ENCODE peak calls at places on chromosomes 3 and 15, in nine cellular contexts. B, Y, Z, G, L, P, A, U and E are unnamed samples. For H3K4me1 and H3K36me3, the result is how much of the 10 kb centered on the place peaks cover.

GRCh38 chr3:15899438-15899837 is 101.7 kb upstream of the ANKRD28 start:
- DNase-seq in Y (no peak), L (no peak), Z (no peak), G (no peak), A (no peak), B (peak), P (no peak), U (no peak), E (no peak)

GRCh38 chr3:23760325-23760724 is 45.4 kb upstream of the UBE2E1 start:
- DNase-seq in P (no peak), G (no peak), L (no peak), U (no peak), Z (no peak), B (no peak), A (no peak), Y (no peak), E (no peak)

GRCh38 chr3:53286727-53287412 is 31.0 kb upstream of the TKT start:
- DNase-seq in G (no peak), A (no peak), L (no peak), Z (no peak), P (peak), U (no peak), B (no peak), Y (no peak), E (no peak)

GRCh38 chr15:82533801-82534200 is 6.5 kb downstream of the RPS17 start:
- DNase-seq in B (no peak), P (no peak), Y (no peak), Z (no peak), L (no peak), U (no peak), G (no peak), A (no peak), E (no peak)

GRCh38 chr3:71513081-71513480 is 70.4 kb downstream of the FOXP1 start:
- DNase-seq in L (no peak), Y (no peak), U (no peak), A (no peak), B (no peak), Z (no peak), G (no peak), P (no peak), E (no peak)

GRCh38 chr3:69189487-69189886 is 67.1 kb upstream of the LMOD3 start:
- DNase-seq in P (no peak), A (no peak), Z (no peak), B (no peak), G (no peak), L (no peak), U (no peak), Y (no peak), E (no peak)

GRCh38 chr15:75666823-75667501 is 19.2 kb downstream of the SNX33 start:
- DNase-seq in B (peak), A (no peak), Y (peak), L (peak), U (peak), G (no peak), P (no peak), Z (no peak), E (peak)

GRCh38 chr3:35760147-35760546 is 120.8 kb downstream of the ARPP21 start:
- DNase-seq in Z (no peak), B (no peak), L (no peak), U (no peak), G (no peak), P (no peak), A (no peak), Y (no peak), E (no peak)

GRCh38 chr3:168511428-168512014 is 415.8 kb upstream of the GOLIM4 start:
- DNase-seq in L (no peak), U (no peak), Z (peak), G (no peak), A (no peak), B (no peak), P (peak), Y (peak), E (no peak)

GRCh38 chr3:138068579-138069174 is 46.7 kb downstream of the DZIP1L start:
- DNase-seq in Y (peak), G (peak), A (peak), Z (peak), P (peak), L (peak), B (peak), U (peak), E (peak)

GRCh38 chr3:67580430-67581000 is 73.9 kb downstream of the SUCLG2 start:
- DNase-seq in Y (no peak), L (no peak), A (no peak), P (no peak), U (no peak), G (no peak), Z (peak), B (no peak), E (no peak)

GRCh38 chr3:156689589-156689988 is 15.2 kb downstream of the TIPARP start:
- DNase-seq in G (no peak), U (no peak), P (no peak), A (no peak), Y (no peak), L (no peak), Z (no peak), B (no peak), E (no peak)

GRCh38 chr15:77083381-77084160 is 12.7 kb upstream of the TSPAN3 start:
- DNase-seq in G (peak), L (peak), Y (no peak), B (no peak), A (peak), Z (peak), U (peak), P (peak), E (no peak)

GRCh38 chr3:23900744-23901143 is 16.0 kb downstream of the NKIRAS1 start:
- DNase-seq in A (no peak), U (no peak), G (no peak), B (no peak), Z (no peak), L (no peak), P (no peak), Y (no peak), E (no peak)

GRCh38 chr15:70171224-70171886 is 73.6 kb upstream of the TLE3 start:
- DNase-seq in Z (peak), U (no peak), L (no peak), A (peak), Y (no peak), B (no peak), P (no peak), G (no peak), E (no peak)

GRCh38 chr15:64930778-64931240 is 19.1 kb downstream of the ANKDD1A start:
- DNase-seq in B (no peak), Z (no peak), Y (no peak), A (no peak), U (no peak), P (no peak), G (no peak), L (no peak), E (no peak)

GRCh38 chr15:59172289-59172901 is 34.2 kb upstream of the LDHAL6B start:
- DNase-seq in B (no peak), P (no peak), U (no peak), A (no peak), L (no peak), G (no peak), Y (no peak), Z (no peak), E (peak)

GRCh38 chr15:59170998-59171397 is 35.6 kb upstream of the LDHAL6B start:
- DNase-seq in L (no peak), U (no peak), Y (no peak), G (no peak), Z (no peak), A (no peak), B (no peak), P (no peak), E (no peak)

GRCh38 chr15:59168536-59168935 is 38.1 kb upstream of the LDHAL6B start:
- DNase-seq in A (no peak), L (no peak), Y (no peak), U (no peak), P (no peak), Z (no peak), G (no peak), B (no peak), E (peak)

GRCh38 chr15:59169337-59169736 is 37.3 kb upstream of the LDHAL6B start:
- DNase-seq in Z (no peak), P (no peak), G (no peak), A (no peak), L (no peak), B (no peak), Y (no peak), U (no peak), E (no peak)

GRCh38 chr15:59170295-59170881 is 36.3 kb upstream of the LDHAL6B start:
- DNase-seq in A (peak), Y (no peak), L (peak), Z (peak), G (no peak), U (peak), B (no peak), P (peak), E (peak)
- H3K4me1 ChIP-seq in A (half or more), Y (under half), L (under half), Z (under half), G (under half), U (under half), B (under half), P (under half), E (half or more)

GRCh38 chr15:99365232-99365631 is 114.0 kb downstream of the LRRC28 start:
- DNase-seq in Z (no peak), A (no peak), B (no peak), P (no peak), Y (no peak), G (no peak), U (no peak), L (no peak), E (no peak)
- TF ChIP-seq POLR2AphosphoS5 in Z (no peak), A (no peak), B (no peak), P (no peak), Y (no peak), G (no peak), U (no peak), L (no peak), E (no peak)

DNA sequence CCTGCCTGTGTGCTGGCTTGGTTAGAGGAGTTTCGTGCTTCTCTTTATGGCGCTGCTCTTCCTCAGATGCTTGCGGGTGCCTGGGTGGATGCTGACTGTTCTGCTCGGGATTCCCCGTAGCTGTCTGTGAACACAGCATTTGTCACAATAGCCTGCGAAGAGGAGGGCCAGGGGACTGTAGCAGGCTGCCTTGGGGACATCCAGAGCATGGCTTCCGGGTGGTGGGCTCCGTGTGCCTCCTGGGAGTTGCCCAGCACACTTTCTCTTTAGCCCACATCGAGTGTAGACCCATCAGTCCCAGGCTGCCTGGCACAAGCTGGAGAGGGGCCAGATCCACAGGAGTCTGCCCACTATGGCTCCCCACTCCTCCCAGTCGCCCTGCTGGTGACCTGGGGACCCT is 22.4 kb downstream of the LRRK1 start:
- DNase-seq in L (no peak), U (no peak), Y (no peak), P (no peak), B (no peak), A (no peak), G (no peak), Z (no peak), E (no peak)
- H3K36me3 ChIP-seq in L (under half), U (under half), Y (under half), P (under half), B (under half), A (under half), G (under half), Z (under half), E (under half)

GRCh38 chr3:123656691-123657090 is 71.8 kb upstream of the HACD2 start:
- DNase-seq in P (peak), B (no peak), A (no peak), L (no peak), U (no peak), Y (no peak), Z (no peak), G (no peak), E (no peak)
- H3K4me1 ChIP-seq in P (under half), B (under half), A (under half), L (half or more), U (half or more), Y (under half), Z (half or more), G (half or more), E (half or more)

GRCh38 chr3:124780356-124780755 is 50.1 kb downstream of the UMPS start:
- DNase-seq in U (no peak), Z (peak), L (peak), P (peak), Y (no peak), A (peak), B (no peak), G (peak), E (peak)

GRCh38 chr3:124781706-124782376 is 51.6 kb downstream of the UMPS start:
- DNase-seq in Y (no peak), A (no peak), L (peak), U (no peak), G (no peak), Z (no peak), P (no peak), B (no peak), E (no peak)

GRCh38 chr3:124779751-124780191 is 49.5 kb downstream of the UMPS start:
- DNase-seq in Z (no peak), U (no peak), A (no peak), Y (no peak), B (no peak), P (no peak), G (no peak), L (no peak), E (no peak)

GRCh38 chr3:124779116-124779515 is 48.9 kb downstream of the UMPS start:
- DNase-seq in B (no peak), P (no peak), G (no peak), U (no peak), L (no peak), Z (no peak), Y (no peak), A (no peak), E (no peak)

DNA sequence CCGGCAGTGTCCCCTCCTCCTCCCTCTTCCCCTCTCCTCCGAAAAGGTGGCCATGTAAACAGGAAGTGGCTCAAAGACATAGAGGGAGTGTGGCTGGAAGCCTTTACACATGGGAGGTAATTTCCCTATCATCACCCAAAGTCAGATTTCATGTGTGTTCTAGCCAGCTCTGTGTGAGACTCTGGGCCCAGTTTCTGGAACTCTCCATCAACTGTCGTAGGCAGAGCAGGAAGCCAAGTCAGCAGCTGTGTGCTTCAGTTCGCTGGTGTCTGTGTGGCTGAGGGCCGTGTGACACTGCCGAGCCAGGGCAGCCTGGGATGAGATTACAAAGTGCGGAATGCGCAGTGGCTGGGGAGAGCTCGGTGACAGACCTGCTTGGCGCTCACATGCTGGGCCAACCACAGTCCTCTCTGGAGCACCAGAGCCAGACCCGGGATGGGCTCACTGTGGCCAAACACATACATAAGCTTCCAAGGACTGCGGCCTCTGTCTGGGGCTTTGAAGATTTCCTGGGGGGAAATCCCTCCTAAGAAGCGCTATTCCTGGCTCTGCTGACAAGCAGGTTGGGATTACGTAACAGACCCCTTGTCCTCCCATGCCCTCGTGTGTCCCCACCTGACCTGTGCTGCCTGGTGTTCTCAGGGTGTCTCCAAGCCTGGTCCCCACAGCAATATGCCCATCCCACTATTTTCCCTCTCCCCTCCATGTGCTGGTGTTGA is 50.7 kb downstream of the UMPS start:
- DNase-seq in Z (peak), Y (no peak), B (no peak), G (peak), A (no peak), U (no peak), P (peak), L (peak), E (peak)
- TF ChIP-seq POLR2AphosphoS5 in Z (no peak), Y (no peak), B (no peak), G (peak), A (peak), U (peak), P (no peak), L (no peak), E (peak)

GRCh38 chr15:63466378-63467192 is 37.8 kb upstream of the USP3 start:
- DNase-seq in B (peak), Y (no peak), A (no peak), U (no peak), L (no peak), G (no peak), P (peak), Z (peak), E (no peak)
- H3K36me3 ChIP-seq in B (under half), Y (under half), A (under half), U (under half), L (under half), G (under half), P (under half), Z (under half), E (under half)

GRCh38 chr3:13021141-13021933 is 51.9 kb downstream of the IQSEC1 start:
- DNase-seq in L (no peak), Y (no peak), U (peak), G (peak), P (no peak), Z (peak), B (no peak), A (peak), E (no peak)
- H3K4me1 ChIP-seq in L (under half), Y (under half), U (half or more), G (under half), P (under half), Z (under half), B (under half), A (under half), E (half or more)

GRCh38 chr3:170599083-170599482 is 13.2 kb upstream of the SLC7A14 start:
- DNase-seq in Y (no peak), Z (no peak), G (no peak), B (no peak), P (no peak), L (no peak), A (no peak), U (no peak), E (no peak)

GRCh38 chr3:170598091-170598502 is 12.2 kb upstream of the SLC7A14 start:
- DNase-seq in P (no peak), Z (peak), A (no peak), B (no peak), Y (no peak), G (no peak), U (no peak), L (no peak), E (no peak)

GRCh38 chr3:170603770-170604510 is 18.1 kb upstream of the SLC7A14 start:
- DNase-seq in A (no peak), Y (no peak), Z (no peak), G (no peak), B (no peak), U (no peak), L (no peak), P (no peak), E (no peak)

GRCh38 chr3:170602556-170602955 is 16.7 kb upstream of the SLC7A14 start:
- DNase-seq in B (no peak), L (no peak), U (no peak), Y (no peak), Z (no peak), A (no peak), P (no peak), G (no peak), E (no peak)

DNA sequence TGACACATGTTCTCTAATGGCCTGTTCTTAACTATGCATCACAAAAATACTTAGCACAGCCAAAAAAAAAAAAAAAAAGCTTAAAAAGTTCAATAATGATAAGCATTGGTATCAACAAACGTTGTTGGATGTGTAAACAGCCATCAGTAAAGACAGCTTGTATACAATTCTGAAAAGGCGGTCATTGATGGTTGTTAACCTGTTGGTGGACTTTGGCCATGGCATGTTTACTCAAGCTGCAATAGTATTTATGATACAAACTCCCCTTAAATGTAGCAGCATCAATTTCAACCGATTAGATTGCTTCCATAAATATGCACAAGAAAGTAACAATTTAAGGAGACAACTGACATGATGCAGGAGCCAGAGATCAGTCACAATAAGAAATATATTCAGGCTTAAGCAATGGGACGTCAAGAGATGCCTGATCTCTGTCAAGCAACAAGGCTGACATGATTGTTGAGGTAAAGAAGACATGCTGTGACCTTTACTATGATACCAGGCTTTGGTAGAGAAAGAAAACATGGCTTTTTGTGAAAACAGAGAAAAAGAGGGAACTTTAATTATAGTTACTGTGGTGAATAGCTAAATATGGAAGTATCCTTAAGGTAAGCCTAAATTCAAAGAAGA is 14.2 kb upstream of the SLC7A14 start:
- DNase-seq in Z (no peak), G (no peak), A (no peak), Y (no peak), P (no peak), U (no peak), B (no peak), L (no peak), E (no peak)
- TF ChIP-seq POLR2AphosphoS5 in Z (no peak), G (no peak), A (no peak), Y (no peak), P (no peak), U (no peak), B (no peak), L (no peak), E (no peak)

GRCh38 chr15:101646652-101647051 is 5.5 kb downstream of the TM2D3 start:
- DNase-seq in P (no peak), B (no peak), L (no peak), Z (no peak), Y (no peak), U (no peak), A (no peak), G (no peak), E (no peak)
- H3K36me3 ChIP-seq in P (under half), B (under half), L (under half), Z (half or more), Y (under half), U (half or more), A (under half), G (under half), E (half or more)